ENCODE peak calls at places on chromosomes 12 and 14, in ten cellular contexts. One of them, this sample, is unnamed.

GRCh38 chr14:89588840-89589296 is 171.8 kb upstream of the FOXN3 start:
- DNase-seq in HCT116: no peak
- DNase-seq in HL-60: no peak
- DNase-seq in breast epithelium: no peak
- DNase-seq in K562: no peak
- DNase-seq in suprapubic skin: no peak
- DNase-seq in Panc1: no peak
- DNase-seq in prostate gland: no peak
- DNase-seq in transverse colon: no peak
- DNase-seq in spleen: no peak
- DNase-seq in this sample: no peak

GRCh38 chr12:124913474-124914391 is 717 bp downstream of the UBC start:
- DNase-seq in HCT116: no peak
- DNase-seq in HL-60: peak
- DNase-seq in breast epithelium: peak
- DNase-seq in K562: peak
- DNase-seq in suprapubic skin: peak
- DNase-seq in Panc1: no peak
- DNase-seq in prostate gland: peak
- DNase-seq in transverse colon: peak
- DNase-seq in spleen: peak
- DNase-seq in this sample: peak

GRCh38 chr12:14567311-14568195 is at the start of gene PLBD1:
- DNase-seq in HCT116: no peak
- DNase-seq in HL-60: no peak
- DNase-seq in breast epithelium: no peak
- DNase-seq in K562: peak
- DNase-seq in suprapubic skin: peak
- DNase-seq in Panc1: peak
- DNase-seq in prostate gland: peak
- DNase-seq in transverse colon: peak
- DNase-seq in spleen: peak
- DNase-seq in this sample: peak

GRCh38 chr12:112927475-112927874 is 10.8 kb upstream of the OAS3 start:
- DNase-seq in HCT116: no peak
- DNase-seq in HL-60: no peak
- DNase-seq in breast epithelium: no peak
- DNase-seq in K562: no peak
- DNase-seq in suprapubic skin: no peak
- DNase-seq in Panc1: no peak
- DNase-seq in prostate gland: no peak
- DNase-seq in transverse colon: no peak
- DNase-seq in spleen: no peak
- DNase-seq in this sample: no peak

GRCh38 chr12:26938660-26939185 is 453 bp downstream of the FGFR1OP2 start:
- DNase-seq in HCT116: peak
- DNase-seq in HL-60: no peak
- DNase-seq in breast epithelium: no peak
- DNase-seq in K562: no peak
- DNase-seq in suprapubic skin: no peak
- DNase-seq in Panc1: no peak
- DNase-seq in prostate gland: peak
- DNase-seq in transverse colon: no peak
- DNase-seq in spleen: peak
- DNase-seq in this sample: peak

GRCh38 chr12:45355750-45356149 is 139.9 kb downstream of the ANO6 start:
- DNase-seq in HCT116: no peak
- DNase-seq in HL-60: no peak
- DNase-seq in breast epithelium: no peak
- DNase-seq in K562: peak
- DNase-seq in suprapubic skin: no peak
- DNase-seq in Panc1: no peak
- DNase-seq in prostate gland: no peak
- DNase-seq in transverse colon: no peak
- DNase-seq in spleen: no peak
- DNase-seq in this sample: no peak

GRCh38 chr12:121791671-121792496 is 1.6 kb downstream of the RHOF start:
- DNase-seq in HCT116: no peak
- DNase-seq in HL-60: no peak
- DNase-seq in breast epithelium: no peak
- DNase-seq in K562: no peak
- DNase-seq in suprapubic skin: no peak
- DNase-seq in Panc1: no peak
- DNase-seq in prostate gland: no peak
- DNase-seq in transverse colon: peak
- DNase-seq in spleen: peak
- DNase-seq in this sample: peak

GRCh38 chr14:95340201-95340697 is 20.5 kb upstream of the CLMN start:
- DNase-seq in HCT116: no peak
- DNase-seq in HL-60: no peak
- DNase-seq in breast epithelium: peak
- DNase-seq in K562: no peak
- DNase-seq in suprapubic skin: no peak
- DNase-seq in Panc1: no peak
- DNase-seq in prostate gland: peak
- DNase-seq in transverse colon: peak
- DNase-seq in spleen: no peak
- DNase-seq in this sample: peak

GRCh38 chr14:68507544-68508081 is 285.3 kb downstream of the ZFP36L1 start:
- DNase-seq in HCT116: no peak
- DNase-seq in HL-60: no peak
- DNase-seq in breast epithelium: no peak
- DNase-seq in K562: no peak
- DNase-seq in suprapubic skin: no peak
- DNase-seq in Panc1: no peak
- DNase-seq in prostate gland: peak
- DNase-seq in transverse colon: no peak
- DNase-seq in spleen: no peak
- DNase-seq in this sample: no peak

GRCh38 chr12:40325349-40325960 is 100.7 kb downstream of the LRRK2 start:
- DNase-seq in HCT116: peak
- DNase-seq in HL-60: peak
- DNase-seq in breast epithelium: no peak
- DNase-seq in K562: peak
- DNase-seq in suprapubic skin: no peak
- DNase-seq in Panc1: peak
- DNase-seq in prostate gland: no peak
- DNase-seq in transverse colon: no peak
- DNase-seq in spleen: no peak
- DNase-seq in this sample: no peak

GRCh38 chr14:68230941-68231717 is 411.6 kb downstream of the RAD51B start:
- DNase-seq in HCT116: no peak
- DNase-seq in HL-60: no peak
- DNase-seq in breast epithelium: no peak
- DNase-seq in K562: no peak
- DNase-seq in suprapubic skin: no peak
- DNase-seq in Panc1: no peak
- DNase-seq in prostate gland: no peak
- DNase-seq in transverse colon: no peak
- DNase-seq in spleen: no peak
- DNase-seq in this sample: no peak

GRCh38 chr12:11904124-11904523 is 166.6 kb upstream of the BCL2L14 start:
- DNase-seq in HCT116: no peak
- DNase-seq in HL-60: no peak
- DNase-seq in breast epithelium: peak
- DNase-seq in K562: no peak
- DNase-seq in suprapubic skin: no peak
- DNase-seq in Panc1: no peak
- DNase-seq in prostate gland: no peak
- DNase-seq in transverse colon: no peak
- DNase-seq in spleen: no peak
- DNase-seq in this sample: no peak

GRCh38 chr12:11746024-11746771 is 96.7 kb downstream of the ETV6 start:
- DNase-seq in HCT116: no peak
- DNase-seq in HL-60: peak
- DNase-seq in breast epithelium: no peak
- DNase-seq in K562: peak
- DNase-seq in suprapubic skin: no peak
- DNase-seq in Panc1: peak
- DNase-seq in prostate gland: peak
- DNase-seq in transverse colon: no peak
- DNase-seq in spleen: no peak
- DNase-seq in this sample: no peak

GRCh38 chr14:101481557-101481956 is 79.7 kb upstream of the DIO3 start:
- DNase-seq in HCT116: no peak
- DNase-seq in HL-60: no peak
- DNase-seq in breast epithelium: no peak
- DNase-seq in K562: no peak
- DNase-seq in suprapubic skin: peak
- DNase-seq in Panc1: no peak
- DNase-seq in prostate gland: no peak
- DNase-seq in transverse colon: peak
- DNase-seq in spleen: peak
- DNase-seq in this sample: peak

GRCh38 chr14:20587489-20588154 is at the start of gene RNASE11:
- DNase-seq in HCT116: no peak
- DNase-seq in HL-60: no peak
- DNase-seq in breast epithelium: no peak
- DNase-seq in K562: no peak
- DNase-seq in suprapubic skin: no peak
- DNase-seq in Panc1: no peak
- DNase-seq in prostate gland: no peak
- DNase-seq in transverse colon: no peak
- DNase-seq in spleen: no peak
- DNase-seq in this sample: no peak

GRCh38 chr12:83826112-83826511 is 1086.5 kb downstream of the SLC6A15 start:
- DNase-seq in HCT116: peak
- DNase-seq in HL-60: no peak
- DNase-seq in breast epithelium: no peak
- DNase-seq in K562: peak
- DNase-seq in suprapubic skin: no peak
- DNase-seq in Panc1: peak
- DNase-seq in prostate gland: no peak
- DNase-seq in transverse colon: no peak
- DNase-seq in spleen: no peak
- DNase-seq in this sample: peak

GRCh38 chr12:10067942-10068341 is 30.8 kb downstream of the CLEC1A start:
- DNase-seq in HCT116: no peak
- DNase-seq in HL-60: no peak
- DNase-seq in breast epithelium: no peak
- DNase-seq in K562: no peak
- DNase-seq in suprapubic skin: no peak
- DNase-seq in Panc1: no peak
- DNase-seq in prostate gland: no peak
- DNase-seq in transverse colon: no peak
- DNase-seq in spleen: no peak
- DNase-seq in this sample: no peak

DNA sequence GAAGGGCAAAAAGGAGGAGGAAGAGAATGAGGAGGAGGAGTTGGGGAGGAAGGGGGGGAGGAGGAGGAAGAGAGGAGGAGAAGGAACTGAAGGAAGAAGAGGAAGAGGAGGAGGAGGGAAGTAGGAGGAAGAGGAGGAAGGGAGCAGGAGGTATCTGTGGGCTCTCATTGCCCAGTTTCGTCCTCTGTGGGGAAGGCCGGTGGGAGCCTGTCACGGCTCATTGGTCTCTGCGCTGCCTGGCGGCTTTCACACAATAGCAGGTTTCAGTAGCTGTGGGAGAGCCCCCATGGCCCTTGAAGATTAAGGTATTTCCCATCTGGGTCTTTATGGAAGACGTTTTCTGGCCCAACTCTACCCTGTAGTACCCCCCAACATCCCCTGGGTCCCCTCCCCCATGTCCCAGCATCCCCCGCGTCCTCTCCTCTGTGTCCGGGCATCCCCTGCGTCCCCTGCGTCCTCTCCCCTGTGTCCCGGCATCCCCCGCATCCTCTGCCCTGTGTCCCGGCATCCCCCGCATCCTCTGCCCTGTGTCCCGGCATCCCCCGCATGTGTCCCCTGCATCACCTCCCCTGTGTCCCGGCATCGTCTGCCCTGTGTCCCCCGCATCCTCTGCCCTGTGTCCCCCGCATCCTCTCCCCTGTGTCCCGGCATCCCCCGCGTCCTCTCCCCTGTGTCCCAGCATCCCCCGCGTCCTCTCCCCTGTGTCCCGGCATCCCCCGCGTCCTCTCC is 278.2 kb upstream of the SFSWAP start:
- DNase-seq in HCT116: no peak
- DNase-seq in HL-60: no peak
- DNase-seq in breast epithelium: no peak
- DNase-seq in K562: no peak
- DNase-seq in suprapubic skin: no peak
- DNase-seq in Panc1: no peak
- DNase-seq in prostate gland: no peak
- DNase-seq in transverse colon: no peak
- DNase-seq in spleen: peak
- DNase-seq in this sample: peak
- H3K27ac ChIP-seq in HCT116: no peak
- H3K27ac ChIP-seq in HL-60: no peak
- H3K27ac ChIP-seq in breast epithelium: no peak
- H3K27ac ChIP-seq in K562: no peak
- H3K27ac ChIP-seq in suprapubic skin: no peak
- H3K27ac ChIP-seq in Panc1: no peak
- H3K27ac ChIP-seq in prostate gland: no peak
- H3K27ac ChIP-seq in transverse colon: no peak
- H3K27ac ChIP-seq in spleen: no peak
- H3K27ac ChIP-seq in this sample: no peak

GRCh38 chr14:52312872-52313492 is 1.1 kb upstream of the PTGER2 start:
- DNase-seq in HCT116: no peak
- DNase-seq in HL-60: no peak
- DNase-seq in breast epithelium: no peak
- DNase-seq in K562: no peak
- DNase-seq in suprapubic skin: no peak
- DNase-seq in Panc1: no peak
- DNase-seq in prostate gland: no peak
- DNase-seq in transverse colon: no peak
- DNase-seq in spleen: no peak
- DNase-seq in this sample: no peak
- H3K4me3 ChIP-seq in HCT116: no peak
- H3K4me3 ChIP-seq in HL-60: peak
- H3K4me3 ChIP-seq in breast epithelium: peak
- H3K4me3 ChIP-seq in K562: no peak
- H3K4me3 ChIP-seq in suprapubic skin: peak
- H3K4me3 ChIP-seq in Panc1: no peak
- H3K4me3 ChIP-seq in prostate gland: peak
- H3K4me3 ChIP-seq in transverse colon: peak
- H3K4me3 ChIP-seq in spleen: peak
- H3K4me3 ChIP-seq in this sample: peak

DNA sequence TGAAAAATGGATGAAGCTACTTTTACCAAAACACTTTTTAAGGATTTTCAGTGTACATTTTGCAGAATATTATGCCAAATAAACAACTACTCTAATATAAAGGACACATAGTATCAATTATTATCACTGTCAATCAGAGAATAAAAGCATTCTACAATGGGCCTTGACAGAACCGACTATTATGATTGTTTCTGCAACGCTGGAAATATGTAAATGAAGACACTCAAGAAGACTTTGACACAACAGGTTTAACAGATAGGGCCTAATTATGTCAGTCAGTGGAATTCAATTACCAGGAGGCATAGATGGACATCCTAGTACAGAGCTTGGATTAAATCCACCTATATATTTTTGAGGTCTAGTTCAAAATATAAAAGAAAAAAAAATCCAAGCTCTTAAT is 58.7 kb upstream of the SOX5 start:
- DNase-seq in HCT116: no peak
- DNase-seq in HL-60: no peak
- DNase-seq in breast epithelium: no peak
- DNase-seq in K562: no peak
- DNase-seq in suprapubic skin: no peak
- DNase-seq in Panc1: no peak
- DNase-seq in prostate gland: no peak
- DNase-seq in transverse colon: no peak
- DNase-seq in spleen: no peak
- DNase-seq in this sample: no peak
- TF ChIP-seq POLR2AphosphoS5 in HCT116: no peak
- TF ChIP-seq POLR2AphosphoS5 in HL-60: no peak
- TF ChIP-seq POLR2AphosphoS5 in breast epithelium: no peak
- TF ChIP-seq POLR2AphosphoS5 in K562: no peak
- TF ChIP-seq POLR2AphosphoS5 in suprapubic skin: no peak
- TF ChIP-seq POLR2AphosphoS5 in Panc1: no peak
- TF ChIP-seq POLR2AphosphoS5 in prostate gland: no peak
- TF ChIP-seq POLR2AphosphoS5 in transverse colon: no peak
- TF ChIP-seq POLR2AphosphoS5 in spleen: no peak
- TF ChIP-seq POLR2AphosphoS5 in this sample: no peak

GRCh38 chr12:123094349-123095073 is 56.4 kb downstream of the PITPNM2 start:
- DNase-seq in HCT116: peak
- DNase-seq in HL-60: no peak
- DNase-seq in breast epithelium: peak
- DNase-seq in K562: peak
- DNase-seq in suprapubic skin: no peak
- DNase-seq in Panc1: peak
- DNase-seq in prostate gland: peak
- DNase-seq in transverse colon: peak
- DNase-seq in spleen: no peak
- DNase-seq in this sample: peak
- H3K27ac ChIP-seq in HCT116: peak
- H3K27ac ChIP-seq in HL-60: no peak
- H3K27ac ChIP-seq in breast epithelium: peak
- H3K27ac ChIP-seq in K562: no peak
- H3K27ac ChIP-seq in suprapubic skin: peak
- H3K27ac ChIP-seq in Panc1: peak
- H3K27ac ChIP-seq in prostate gland: peak
- H3K27ac ChIP-seq in transverse colon: peak
- H3K27ac ChIP-seq in spleen: no peak
- H3K27ac ChIP-seq in this sample: peak